ENCODE peak calls at places on chromosomes 12 and 14, in seven cellular contexts. X, D, A, L, F, B and V are unnamed samples.

GRCh38 chr14:67533754-67534085 is 630 bp downstream of the PLEKHH1 start:
- DNase-seq in X (no peak), D (no peak), A (no peak), L (no peak), F (no peak), B (no peak), V (no peak)

GRCh38 chr12:47950856-47951468 is 12.4 kb upstream of the TMEM106C start:
- DNase-seq in X (no peak), D (no peak), A (no peak), L (no peak), F (no peak), B (no peak), V (no peak)

GRCh38 chr14:104689620-104690265 is 325 bp downstream of the INF2 start:
- DNase-seq in X (no peak), D (no peak), A (no peak), L (no peak), F (no peak), B (no peak), V (no peak)

GRCh38 chr12:110547090-110547489 is 36.0 kb downstream of the PPTC7 start:
- DNase-seq in X (no peak), D (no peak), A (no peak), L (no peak), F (no peak), B (peak; percentile 5), V (no peak)

GRCh38 chr12:48824112-48824511 is 5.8 kb downstream of the CACNB3 start:
- DNase-seq in X (no peak), D (no peak), A (no peak), L (no peak), F (peak; percentile 95), B (peak; percentile 87), V (peak; percentile 94)

GRCh38 chr14:35159742-35160409 is 37.5 kb downstream of the PRORP start:
- DNase-seq in X (no peak), D (no peak), A (no peak), L (no peak), F (no peak), B (no peak), V (peak; percentile 73)

GRCh38 chr14:97432586-97432985 is 635.4 kb downstream of the VRK1 start:
- DNase-seq in X (no peak), D (no peak), A (no peak), L (no peak), F (no peak), B (no peak), V (no peak)

GRCh38 chr12:111745201-111745600 is 21.5 kb upstream of the ALDH2 start:
- DNase-seq in X (no peak), D (no peak), A (no peak), L (no peak), F (no peak), B (peak; percentile 50), V (no peak)

GRCh38 chr12:26011099-26011498 is 52.6 kb downstream of the RASSF8 start:
- DNase-seq in X (no peak), D (no peak), A (no peak), L (no peak), F (no peak), B (no peak), V (no peak)

GRCh38 chr12:55931780-55932545 is 1.0 kb downstream of the DGKA start:
- DNase-seq in X (no peak), D (peak; percentile 58), A (peak; percentile 72), L (peak; percentile 54), F (peak; percentile 58), B (peak; percentile 88), V (no peak)

GRCh38 chr14:96136361-96136760 is 68.3 kb upstream of the BDKRB2 start:
- DNase-seq in X (no peak), D (no peak), A (no peak), L (no peak), F (no peak), B (no peak), V (peak; percentile 44)